ENCODE peak calls at places on chromosome 1, in four cellular contexts. One of them, this sample, is unnamed.

GRCh38 chr1:84538599-84538998 is 32.2 kb upstream of the GNG5 start:
- DNase-seq in psoas muscle: no peak
- DNase-seq in cardiac muscle cell: no peak
- DNase-seq in posterior cingulate gyrus: no peak
- DNase-seq in this sample: no peak

GRCh38 chr1:179719272-179719671 is 23.8 kb upstream of the FAM163A start:
- DNase-seq in psoas muscle: no peak
- DNase-seq in cardiac muscle cell: no peak
- DNase-seq in posterior cingulate gyrus: no peak
- DNase-seq in this sample: no peak

GRCh38 chr1:24277420-24278169 is 41.6 kb upstream of the GRHL3 start:
- DNase-seq in psoas muscle: no peak
- DNase-seq in cardiac muscle cell: no peak
- DNase-seq in posterior cingulate gyrus: no peak
- DNase-seq in this sample: no peak

GRCh38 chr1:115409097-115409852 is 71.2 kb upstream of the NGF start:
- DNase-seq in psoas muscle: no peak
- DNase-seq in cardiac muscle cell: no peak
- DNase-seq in posterior cingulate gyrus: no peak
- DNase-seq in this sample: no peak

GRCh38 chr1:58964880-58965279 is 181.0 kb upstream of the JUN start:
- DNase-seq in psoas muscle: peak; percentile 75
- DNase-seq in cardiac muscle cell: no peak
- DNase-seq in posterior cingulate gyrus: no peak
- DNase-seq in this sample: peak; percentile 61

GRCh38 chr1:152960452-152961044 is 9.9 kb upstream of the SPRR4 start:
- DNase-seq in psoas muscle: no peak
- DNase-seq in cardiac muscle cell: no peak
- DNase-seq in posterior cingulate gyrus: no peak
- DNase-seq in this sample: no peak

GRCh38 chr1:88371396-88371795 is 312.7 kb upstream of the PKN2 start:
- DNase-seq in psoas muscle: no peak
- DNase-seq in cardiac muscle cell: no peak
- DNase-seq in posterior cingulate gyrus: no peak
- DNase-seq in this sample: no peak

GRCh38 chr1:207763091-207763490 is 11.2 kb downstream of the CD46 start:
- DNase-seq in psoas muscle: no peak
- DNase-seq in cardiac muscle cell: no peak
- DNase-seq in posterior cingulate gyrus: no peak
- DNase-seq in this sample: no peak

GRCh38 chr1:201399018-201399351 is at the start of gene LAD1:
- DNase-seq in psoas muscle: no peak
- DNase-seq in cardiac muscle cell: no peak
- DNase-seq in posterior cingulate gyrus: no peak
- DNase-seq in this sample: no peak

GRCh38 chr1:54069792-54070548 is 16.6 kb downstream of the TCEANC2 start:
- DNase-seq in psoas muscle: no peak
- DNase-seq in cardiac muscle cell: peak; percentile 54
- DNase-seq in posterior cingulate gyrus: no peak
- DNase-seq in this sample: no peak

GRCh38 chr1:2596530-2597333 is 10.2 kb downstream of the PRXL2B start:
- DNase-seq in psoas muscle: no peak
- DNase-seq in cardiac muscle cell: no peak
- DNase-seq in posterior cingulate gyrus: no peak
- DNase-seq in this sample: peak; percentile 13

GRCh38 chr1:116777831-116778830 is 23.9 kb downstream of the CD2 start:
- DNase-seq in psoas muscle: no peak
- DNase-seq in cardiac muscle cell: no peak
- DNase-seq in posterior cingulate gyrus: no peak
- DNase-seq in this sample: no peak

This sample was measured in adrenal gland.